ENCODE peak calls at places on chromosomes 2 and 18, in seven cellular contexts. U is transverse colon, O is fibroblast of villous mesenchyme, F is HFFc6, K is OCI-LY7, N is glutamatergic neuron, E is endothelial cell. Q is an unnamed sample.

GRCh38 chr2:134906726-134907125 is 11.9 kb upstream of the CCNT2 start:
- DNase-seq in U (no peak), F (no peak), N (no peak), E (no peak), O (peak), K (no peak), Q (no peak)

GRCh38 chr18:51068111-51068510 is 38.1 kb downstream of the SMAD4 start:
- DNase-seq in N (no peak), U (no peak), E (no peak), O (peak), F (peak), K (no peak), Q (peak)

GRCh38 chr18:25247725-25248124 is 104.2 kb downstream of the ZNF521 start:
- DNase-seq in U (no peak), N (no peak), K (no peak), E (no peak), O (no peak), F (peak), Q (peak)

GRCh38 chr2:23684540-23685176 is 242.3 kb downstream of the ATAD2B start:
- DNase-seq in N (no peak), K (no peak), U (no peak), E (no peak), O (no peak), F (no peak), Q (no peak)

GRCh38 chr18:38427234-38427633 is 861.6 kb upstream of the CELF4 start:
- DNase-seq in O (no peak), N (peak), F (no peak), U (no peak), E (no peak), K (no peak), Q (no peak)

GRCh38 chr2:203782262-203782976 is 76.0 kb downstream of the CD28 start:
- DNase-seq in F (peak), O (peak), U (peak), E (peak), N (peak), K (peak), Q (peak)

GRCh38 chr2:223075301-223076270 is 23.6 kb downstream of the KCNE4 start:
- DNase-seq in E (no peak), K (no peak), O (no peak), U (no peak), N (no peak), F (peak), Q (peak)

GRCh38 chr2:241668839-241669238 is 17.8 kb downstream of the DTYMK start:
- DNase-seq in O (no peak), E (no peak), K (no peak), U (no peak), N (no peak), F (no peak), Q (no peak)

GRCh38 chr2:54629914-54630609 is 93.4 kb upstream of the EML6 start:
- DNase-seq in F (no peak), O (peak), U (peak), E (no peak), K (no peak), N (no peak), Q (peak)

GRCh38 chr18:70385474-70385873 is 96.6 kb downstream of the SOCS6 start:
- DNase-seq in O (peak), N (no peak), K (no peak), U (no peak), E (no peak), F (no peak), Q (no peak)

GRCh38 chr18:64017870-64018269 is 48.0 kb downstream of the SERPINB8 start:
- DNase-seq in F (peak), E (no peak), K (peak), N (no peak), O (peak), U (no peak), Q (peak)

GRCh38 chr2:36322108-36322507 is 33.5 kb upstream of the CRIM1 start:
- DNase-seq in N (no peak), O (peak), F (peak), E (peak), U (no peak), K (no peak), Q (peak)

GRCh38 chr18:59822612-59823275 is 77.1 kb upstream of the PMAIP1 start:
- DNase-seq in F (no peak), N (no peak), E (no peak), O (no peak), U (no peak), K (no peak), Q (no peak)

GRCh38 chr2:239945751-239946569 is 79.2 kb downstream of the NDUFA10 start:
- DNase-seq in E (no peak), O (no peak), U (no peak), N (no peak), K (no peak), F (no peak), Q (no peak)

GRCh38 chr2:221001377-221001776 is 570.7 kb downstream of the EPHA4 start:
- DNase-seq in U (no peak), O (no peak), E (no peak), K (no peak), F (no peak), N (no peak), Q (no peak)

GRCh38 chr2:183207110-183207509 is 82.9 kb downstream of the NUP35 start:
- DNase-seq in U (no peak), F (peak), E (no peak), N (no peak), K (no peak), O (peak), Q (peak)

GRCh38 chr2:15890936-15891905 is 49.1 kb upstream of the MYCN start:
- DNase-seq in F (no peak), U (no peak), N (no peak), K (no peak), O (no peak), E (peak), Q (no peak)

GRCh38 chr18:31680836-31681568 is 3.4 kb downstream of the B4GALT6 start:
- DNase-seq in E (no peak), U (no peak), F (no peak), O (peak), K (peak), N (peak), Q (peak)

GRCh38 chr2:240211598-240212424 is 71.4 kb upstream of the OTOS start:
- DNase-seq in E (no peak), F (no peak), N (no peak), K (no peak), U (no peak), O (no peak), Q (no peak)

GRCh38 chr18:49022311-49023280 is 71.8 kb upstream of the SMAD7 start:
- DNase-seq in U (peak), F (no peak), O (no peak), K (peak), E (no peak), N (no peak), Q (no peak)

GRCh38 chr2:188695953-188696352 is 278.2 kb upstream of the COL3A1 start:
- DNase-seq in K (no peak), O (peak), E (no peak), N (no peak), U (no peak), F (peak), Q (peak)

GRCh38 chr18:10213526-10213925 is 240.9 kb upstream of the APCDD1 start:
- DNase-seq in N (no peak), O (peak), U (no peak), F (no peak), K (peak), E (no peak), Q (no peak)

GRCh38 chr2:102099536-102100293 is 42.8 kb upstream of the IL1R1 start:
- DNase-seq in U (no peak), O (peak), E (no peak), N (no peak), K (no peak), F (no peak), Q (no peak)

GRCh38 chr2:186903183-186903582 is 54.2 kb upstream of the ZSWIM2 start:
- DNase-seq in N (no peak), K (no peak), E (no peak), U (no peak), F (no peak), O (peak), Q (peak)

GRCh38 chr2:222042666-222043065 is 256.1 kb downstream of the PAX3 start:
- DNase-seq in F (no peak), U (no peak), E (no peak), K (no peak), O (no peak), N (no peak), Q (no peak)

GRCh38 chr2:100620481-100620880 is 57.7 kb downstream of the PDCL3 start:
- DNase-seq in F (no peak), U (no peak), E (no peak), K (no peak), N (no peak), O (no peak), Q (no peak)

GRCh38 chr2:85988914-85989270 is 100.1 kb upstream of the ST3GAL5 start:
- DNase-seq in N (no peak), F (no peak), K (no peak), O (no peak), E (no peak), U (no peak), Q (no peak)

GRCh38 chr2:184646177-184646576 is 47.8 kb downstream of the ZNF804A start:
- DNase-seq in O (no peak), F (no peak), N (no peak), E (no peak), U (no peak), K (peak), Q (peak)

GRCh38 chr2:233867993-233868532 is at the start of gene MSL3B:
- DNase-seq in F (no peak), O (peak), E (peak), N (peak), U (peak), K (no peak), Q (peak)

GRCh38 chr2:23452853-23453420 is 68.0 kb downstream of the KLHL29 start:
- DNase-seq in E (no peak), N (no peak), U (no peak), K (no peak), F (no peak), O (peak), Q (peak)

GRCh38 chr2:74544634-74545033 is 9.1 kb downstream of the LOXL3 start:
- DNase-seq in E (no peak), N (no peak), K (peak), U (no peak), F (no peak), O (no peak), Q (no peak)
- TF ChIP-seq CTCF in E (no peak), N (no peak), K (peak), U (no peak), F (peak), O (peak), Q (no peak)

GRCh38 chr2:20632446-20632990 is 18.4 kb downstream of the HS1BP3 start:
- DNase-seq in U (no peak), O (no peak), N (no peak), F (no peak), E (no peak), K (peak), Q (no peak)
- TF ChIP-seq CTCF in U (no peak), O (no peak), N (no peak), F (no peak), E (no peak), K (no peak), Q (no peak)

GRCh38 chr2:144759746-144760145 is 239.8 kb upstream of the ZEB2 start:
- DNase-seq in F (no peak), N (no peak), O (peak), K (no peak), E (no peak), U (no peak), Q (no peak)
- TF ChIP-seq CTCF in F (no peak), N (no peak), O (no peak), K (no peak), E (no peak), U (no peak), Q (no peak)

GRCh38 chr18:44968336-44968735 is 287.6 kb downstream of the SETBP1 start:
- DNase-seq in O (no peak), U (no peak), F (no peak), K (no peak), E (no peak), N (no peak), Q (no peak)
- TF ChIP-seq CTCF in O (no peak), U (no peak), F (no peak), K (no peak), E (no peak), N (no peak), Q (no peak)

GRCh38 chr2:217837001-217837491 is 165.7 kb downstream of the TNS1 start:
- DNase-seq in N (peak), F (peak), U (peak), O (peak), K (no peak), E (no peak), Q (peak)
- TF ChIP-seq CTCF in N (no peak), F (peak), U (no peak), O (peak), K (no peak), E (no peak), Q (peak)

GRCh38 chr2:173752152-173752551 is 213.0 kb downstream of the SP3 start:
- DNase-seq in O (peak), U (no peak), K (peak), F (no peak), N (no peak), E (no peak), Q (no peak)
- TF ChIP-seq CTCF in O (peak), U (no peak), K (peak), F (peak), N (no peak), E (no peak), Q (peak)

Q was measured in astrocyte of the spinal cord.